ENCODE peak calls at places on chromosomes 13 and 19, in ten cellular contexts. X is fibroblast of lung; Z is aorta; S is WTC11; B is AG04450; L is cerebellar nuclear complex; Q is HEK293T; J is activated CD4-positive, alpha-beta T cell treated with anti-CD3 and anti-CD28 coated beads for 1 hour; H is cardiac muscle cell; T is occipital lobe. Y is an unnamed sample.

GRCh38 chr19:2906631-2907195 is 6.0 kb downstream of the ZNF57 start:
- DNase-seq in S (no peak), Z (no peak), J (no peak), H (no peak), T (no peak), X (no peak), B (no peak), Q (no peak), L (no peak), Y (no peak)

GRCh38 chr19:41860419-41861097 is 503 bp downstream of the RPS19 start:
- DNase-seq in T (no peak), L (no peak), Q (no peak), H (no peak), J (no peak), B (no peak), Z (no peak), X (peak), S (no peak), Y (no peak)

GRCh38 chr13:113153810-113154748 is 4.4 kb upstream of the PROZ start:
- DNase-seq in X (peak), L (peak), Q (peak), S (peak), T (peak), B (no peak), J (peak), Z (peak), H (peak), Y (peak)

GRCh38 chr13:112449545-112449930 is 73.4 kb downstream of the SPACA7 start:
- DNase-seq in L (no peak), Z (peak), X (no peak), S (no peak), J (no peak), B (no peak), H (no peak), T (no peak), Q (no peak), Y (peak)

GRCh38 chr13:25300861-25301346 is 521 bp upstream of the NUP58 start:
- DNase-seq in T (peak), Q (peak), X (no peak), J (no peak), H (no peak), Z (peak), L (no peak), S (no peak), B (no peak), Y (no peak)

GRCh38 chr13:42378383-42378780 is 106.4 kb downstream of the AKAP11 start:
- DNase-seq in S (no peak), Q (no peak), B (no peak), H (no peak), T (no peak), X (no peak), L (no peak), Z (no peak), J (no peak), Y (no peak)

GRCh38 chr13:111253334-111253872 is 67.0 kb upstream of the TEX29 start:
- DNase-seq in Q (no peak), T (no peak), L (no peak), X (no peak), B (no peak), S (no peak), H (no peak), Z (no peak), J (no peak), Y (no peak)

GRCh38 chr13:28558567-28558966 is 63.6 kb upstream of the FLT1 start:
- DNase-seq in S (no peak), X (peak), J (no peak), B (no peak), Z (no peak), H (no peak), T (no peak), Q (no peak), L (no peak), Y (no peak)

GRCh38 chr13:79287994-79288795 is 117.9 kb downstream of the RBM26 start:
- DNase-seq in B (no peak), T (no peak), X (no peak), Z (no peak), J (no peak), Q (no peak), S (no peak), L (no peak), H (no peak), Y (no peak)

GRCh38 chr19:10871711-10872550 is 578 bp downstream of the CARM1 start:
- DNase-seq in Z (peak), L (no peak), H (peak), Q (no peak), T (no peak), X (no peak), J (peak), B (no peak), S (peak), Y (no peak)

GRCh38 chr13:45695198-45695730 is 6.9 kb upstream of the CBY2 start:
- DNase-seq in L (no peak), Z (no peak), X (peak), B (no peak), J (no peak), T (no peak), H (no peak), S (no peak), Q (no peak), Y (no peak)

GRCh38 chr19:46903458-46903857 is 42.7 kb downstream of the ARHGAP35 start:
- DNase-seq in Q (no peak), H (no peak), L (no peak), Z (no peak), J (no peak), S (no peak), X (no peak), T (no peak), B (no peak), Y (no peak)

GRCh38 chr13:37014609-37015008 is 14.0 kb downstream of the EXOSC8 start:
- DNase-seq in Q (no peak), T (no peak), L (no peak), S (no peak), H (no peak), J (no peak), X (peak), B (peak), Z (no peak), Y (no peak)

GRCh38 chr19:29861575-29861974 is 49.8 kb downstream of the CCNE1 start:
- DNase-seq in J (no peak), S (no peak), L (no peak), Z (no peak), T (no peak), Q (no peak), H (no peak), B (no peak), X (no peak), Y (no peak)

GRCh38 chr13:109394311-109394988 is 391.9 kb downstream of the IRS2 start:
- DNase-seq in J (no peak), L (no peak), S (no peak), Z (no peak), Q (no peak), T (no peak), H (no peak), B (no peak), X (peak), Y (no peak)

GRCh38 chr19:58203814-58204475 is 21.1 kb downstream of the ZNF274 start:
- DNase-seq in T (no peak), Z (no peak), J (no peak), S (peak), L (no peak), B (no peak), Q (no peak), X (no peak), H (peak), Y (no peak)

GRCh38 chr13:37406031-37406430 is 192.5 kb downstream of the POSTN start:
- DNase-seq in J (no peak), H (no peak), Q (no peak), T (no peak), S (no peak), B (no peak), Z (no peak), L (no peak), X (no peak), Y (no peak)

GRCh38 chr19:29873801-29874575 is 62.2 kb downstream of the CCNE1 start:
- DNase-seq in Z (peak), L (no peak), S (no peak), J (no peak), H (no peak), B (no peak), Q (no peak), T (no peak), X (no peak), Y (no peak)

GRCh38 chr13:79434578-79434977 is 28.5 kb upstream of the RBM26 start:
- DNase-seq in T (no peak), X (peak), H (no peak), Z (no peak), L (no peak), B (no peak), S (no peak), J (no peak), Q (peak), Y (no peak)

GRCh38 chr19:27793128-27793643 is 1419.8 kb downstream of the UQCRFS1 start:
- DNase-seq in T (peak), B (peak), L (no peak), X (peak), Q (peak), H (peak), Z (peak), J (peak), S (peak), Y (no peak)

GRCh38 chr19:17075860-17076538 is 422 bp downstream of the MYO9B start:
- DNase-seq in Z (peak), T (no peak), X (peak), H (peak), S (no peak), L (no peak), J (no peak), B (no peak), Q (no peak), Y (no peak)

GRCh38 chr19:1275976-1276619 is 768 bp downstream of the FAM174C start:
- DNase-seq in L (no peak), J (no peak), H (no peak), T (no peak), S (no peak), X (no peak), Q (no peak), B (no peak), Z (no peak), Y (no peak)